ENCODE peak calls at places on chromosomes 6 and 20, in seven cellular contexts. G is GM23338; T is endothelial cell of umbilical vein; N is caudate nucleus; R is CD8-positive, alpha-beta memory T cell; Q is mammary epithelial cell; B is IMR-90. A is an unnamed sample.

GRCh38 chr20:20915855-20916254 is 190.3 kb downstream of the LINC00237 start:
- DNase-seq in T (no peak), R (no peak), N (no peak), Q (peak), G (no peak), B (no peak), A (no peak)

GRCh38 chr6:158663465-158664167 is 13.8 kb downstream of the SYTL3 start:
- DNase-seq in R (no peak), N (no peak), G (peak), T (no peak), Q (no peak), B (no peak), A (no peak)

GRCh38 chr6:163572612-163573011 is 158.1 kb downstream of the QKI start:
- DNase-seq in R (no peak), N (no peak), B (peak), G (peak), Q (no peak), T (peak), A (no peak)

GRCh38 chr6:56890683-56891429 is 64.1 kb upstream of the BEND6 start:
- DNase-seq in T (peak), R (no peak), Q (peak), N (no peak), G (no peak), B (peak), A (no peak)

GRCh38 chr6:169850746-169851145 is 99.3 kb downstream of the ERMARD start:
- DNase-seq in B (no peak), G (no peak), N (no peak), T (no peak), R (no peak), Q (no peak), A (no peak)

GRCh38 chr20:51797357-51798025 is 4.8 kb downstream of the SALL4 start:
- DNase-seq in T (no peak), N (no peak), R (no peak), G (peak), Q (no peak), B (peak), A (no peak)

GRCh38 chr6:125393449-125393858 is 91.7 kb upstream of the HDDC2 start:
- DNase-seq in T (no peak), G (no peak), R (no peak), N (no peak), B (no peak), Q (no peak), A (no peak)

GRCh38 chr6:167229586-167229985 is 61.5 kb upstream of the UNC93A start:
- DNase-seq in G (no peak), B (no peak), Q (no peak), R (no peak), T (no peak), N (no peak), A (no peak)

GRCh38 chr6:89032599-89032998 is 48.0 kb upstream of the PNRC1 start:
- DNase-seq in R (no peak), G (no peak), T (no peak), N (no peak), B (no peak), Q (no peak), A (no peak)

GRCh38 chr6:43125119-43125518 is 46.0 kb upstream of the SRF start:
- DNase-seq in G (no peak), R (no peak), N (no peak), T (no peak), Q (no peak), B (peak), A (no peak)

GRCh38 chr6:148440877-148441453 is 98.3 kb downstream of the SASH1 start:
- DNase-seq in G (peak), N (no peak), Q (peak), R (no peak), B (peak), T (peak), A (peak)

GRCh38 chr6:11748591-11748990 is 30.0 kb downstream of the ADTRP start:
- DNase-seq in Q (no peak), T (no peak), N (no peak), B (no peak), R (no peak), G (no peak), A (no peak)

GRCh38 chr20:1144401-1145172 is 26.2 kb downstream of the PSMF1 start:
- DNase-seq in T (no peak), Q (no peak), R (no peak), B (no peak), G (no peak), N (no peak), A (no peak)

GRCh38 chr6:105359419-105360366 is 43.2 kb downstream of the PREP start:
- DNase-seq in G (no peak), Q (peak), T (peak), B (peak), R (no peak), N (no peak), A (peak)

GRCh38 chr6:120405947-120406346 is 928.3 kb downstream of the TBC1D32 start:
- DNase-seq in G (peak), Q (no peak), T (no peak), B (no peak), R (no peak), N (no peak), A (no peak)

GRCh38 chr6:53044071-53044470 is 21.1 kb upstream of the FBXO9 start:
- DNase-seq in G (peak), N (no peak), Q (no peak), R (no peak), T (no peak), B (peak), A (no peak)

GRCh38 chr20:20837574-20838021 is 125.2 kb upstream of the RALGAPA2 start:
- DNase-seq in N (peak), G (peak), R (peak), Q (no peak), B (peak), T (peak), A (no peak)

GRCh38 chr20:64077876-64078551 is 1.3 kb downstream of the RGS19 start:
- DNase-seq in G (peak), R (peak), B (no peak), Q (no peak), T (no peak), N (no peak), A (no peak)

GRCh38 chr6:42154461-42155209 is 12.2 kb upstream of the C6orf132 start:
- DNase-seq in B (no peak), N (no peak), R (no peak), Q (no peak), G (no peak), T (no peak), A (no peak)

GRCh38 chr20:57996465-57996864 is 232.0 kb downstream of the ANKRD60 start:
- DNase-seq in R (no peak), G (no peak), Q (no peak), B (no peak), T (no peak), N (no peak), A (peak)

GRCh38 chr6:116971959-116972358 is 94.9 kb downstream of the RFX6 start:
- DNase-seq in B (peak), Q (peak), R (no peak), G (peak), T (peak), N (no peak), A (no peak)

GRCh38 chr6:103516336-103516735 is 1343.4 kb downstream of the HACE1 start:
- DNase-seq in G (no peak), T (no peak), B (no peak), R (no peak), N (no peak), Q (no peak), A (no peak)

GRCh38 chr20:53739799-53740785 is 146.5 kb upstream of the ZNF217 start:
- DNase-seq in B (peak), N (no peak), R (no peak), Q (peak), T (no peak), G (no peak), A (no peak)

GRCh38 chr6:89612121-89612520 is 26.4 kb downstream of the LYRM2 start:
- DNase-seq in Q (no peak), R (no peak), G (peak), T (no peak), B (no peak), N (no peak), A (no peak)

GRCh38 chr20:5710551-5710950 is 39.6 kb upstream of the SHLD1 start:
- DNase-seq in G (no peak), Q (no peak), N (no peak), B (no peak), R (no peak), T (no peak), A (no peak)

GRCh38 chr6:7765575-7766325 is 39.9 kb downstream of the BMP6 start:
- DNase-seq in N (no peak), T (no peak), R (no peak), B (peak), G (no peak), Q (no peak), A (no peak)

GRCh38 chr6:143772110-143772509 is 71.0 kb upstream of the LTV1 start:
- DNase-seq in G (no peak), T (no peak), B (no peak), Q (no peak), R (no peak), N (no peak), A (no peak)

DNA sequence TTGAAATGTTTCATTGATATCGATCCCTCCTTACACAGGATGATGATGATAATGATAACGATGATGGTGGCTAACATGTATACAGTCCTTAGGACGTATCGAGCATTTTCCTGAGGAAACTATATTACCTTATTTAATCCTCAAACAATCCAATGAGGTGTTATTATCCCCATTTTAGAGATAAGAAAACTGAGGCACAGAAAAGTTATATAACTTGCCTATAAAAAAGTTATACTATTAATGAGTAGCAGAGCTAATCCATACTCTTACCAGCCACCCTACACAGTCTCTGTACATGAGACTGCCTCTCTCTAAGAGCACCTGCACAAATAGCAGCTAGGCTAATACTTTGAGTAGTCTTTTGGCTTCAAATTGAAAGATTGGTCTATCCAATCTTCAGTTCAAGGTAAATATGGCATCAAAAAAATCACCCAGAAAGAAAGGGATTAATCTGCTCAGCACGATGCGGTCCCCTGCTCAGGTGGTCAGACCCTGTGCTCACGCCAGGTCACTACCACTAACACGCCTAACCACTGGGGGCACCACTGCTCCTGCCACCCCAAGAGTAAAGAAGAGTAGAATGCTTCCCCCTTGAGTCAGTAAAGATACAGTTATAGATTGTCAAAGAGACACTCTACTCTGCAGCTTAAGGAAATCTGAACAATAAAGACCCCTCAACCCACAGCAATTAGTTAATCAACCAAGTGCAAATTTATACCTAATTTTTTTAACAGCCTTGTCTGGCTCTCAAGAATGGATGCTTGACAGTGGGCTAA is 15.0 kb downstream of the GABBR1 start:
- DNase-seq in B (no peak), G (peak), Q (no peak), R (no peak), N (no peak), T (no peak), A (no peak)
- H3K27ac ChIP-seq in B (no peak), G (peak), Q (no peak), R (no peak), N (no peak), T (no peak), A (no peak)

DNA sequence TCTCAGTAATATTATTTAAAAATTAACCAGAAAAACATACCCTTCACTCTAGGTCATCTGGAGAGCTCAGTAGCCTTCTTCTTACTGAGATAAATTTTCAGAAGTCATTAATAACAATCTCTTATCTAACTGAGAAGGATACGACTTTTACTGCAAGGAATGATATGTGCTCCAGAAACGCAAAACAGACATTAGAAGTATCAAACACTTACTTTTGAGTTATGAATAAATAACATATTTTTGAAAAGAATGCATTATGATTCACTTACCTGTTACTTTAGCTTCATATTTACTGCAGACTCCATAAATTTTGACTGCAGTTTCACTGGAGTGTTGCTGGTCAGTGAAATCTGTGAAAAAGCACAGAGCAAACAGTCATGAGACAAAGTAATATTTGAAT is 668.7 kb upstream of the NRSN1 start:
- DNase-seq in B (no peak), Q (no peak), R (no peak), T (no peak), N (no peak), G (no peak), A (no peak)
- H3K27ac ChIP-seq in B (no peak), Q (no peak), R (no peak), T (no peak), N (no peak), G (no peak), A (no peak)

GRCh38 chr6:131831392-131831791 is 23.6 kb downstream of the ENPP1 start:
- DNase-seq in T (peak), R (no peak), Q (no peak), N (no peak), B (peak), G (no peak), A (no peak)

GRCh38 chr6:131828080-131828479 is 20.3 kb downstream of the ENPP1 start:
- DNase-seq in Q (no peak), G (no peak), B (peak), N (no peak), R (no peak), T (no peak), A (no peak)

GRCh38 chr6:131828946-131829345 is 21.1 kb downstream of the ENPP1 start:
- DNase-seq in T (no peak), R (no peak), N (no peak), Q (no peak), G (no peak), B (no peak), A (no peak)

GRCh38 chr6:131832363-131832762 is 24.5 kb downstream of the ENPP1 start:
- DNase-seq in N (no peak), T (no peak), R (no peak), Q (no peak), G (no peak), B (no peak), A (no peak)

GRCh38 chr6:131831886-131832285 is 24.1 kb downstream of the ENPP1 start:
- DNase-seq in T (no peak), G (no peak), N (no peak), R (no peak), B (no peak), Q (no peak), A (no peak)
- H3K27ac ChIP-seq in T (no peak), G (no peak), N (no peak), R (no peak), B (no peak), Q (no peak), A (no peak)

GRCh38 chr20:62728028-62728780 is 19.6 kb downstream of the NTSR1 start:
- DNase-seq in R (no peak), B (no peak), T (no peak), N (no peak), G (no peak), Q (no peak), A (no peak)

GRCh38 chr20:62726716-62727583 is 18.3 kb downstream of the NTSR1 start:
- DNase-seq in G (no peak), B (no peak), N (no peak), T (no peak), Q (no peak), R (no peak), A (no peak)

GRCh38 chr20:62726276-62726675 is 17.6 kb downstream of the NTSR1 start:
- DNase-seq in Q (no peak), B (no peak), N (no peak), R (no peak), T (no peak), G (no peak), A (no peak)

GRCh38 chr20:62728781-62729300 is 20.2 kb downstream of the NTSR1 start:
- DNase-seq in B (no peak), Q (no peak), G (no peak), T (no peak), R (no peak), N (no peak), A (no peak)

GRCh38 chr20:62727584-62728027 is 19.0 kb downstream of the NTSR1 start:
- DNase-seq in N (no peak), R (no peak), G (no peak), T (no peak), Q (no peak), B (no peak), A (no peak)
- H3K27ac ChIP-seq in N (no peak), R (no peak), G (no peak), T (no peak), Q (no peak), B (no peak), A (no peak)

GRCh38 chr6:137983269-137983668 is 116.2 kb downstream of the TNFAIP3 start:
- DNase-seq in N (no peak), G (no peak), R (no peak), Q (no peak), B (no peak), T (no peak), A (no peak)
- H3K27ac ChIP-seq in N (no peak), G (no peak), R (no peak), Q (no peak), B (no peak), T (no peak), A (no peak)

GRCh38 chr20:35901678-35902544 is 52.4 kb downstream of the SCAND1 start:
- DNase-seq in Q (peak), T (peak), R (no peak), N (no peak), G (no peak), B (peak), A (peak)
- H3K27ac ChIP-seq in Q (peak), T (peak), R (peak), N (no peak), G (no peak), B (peak), A (peak)

DNA sequence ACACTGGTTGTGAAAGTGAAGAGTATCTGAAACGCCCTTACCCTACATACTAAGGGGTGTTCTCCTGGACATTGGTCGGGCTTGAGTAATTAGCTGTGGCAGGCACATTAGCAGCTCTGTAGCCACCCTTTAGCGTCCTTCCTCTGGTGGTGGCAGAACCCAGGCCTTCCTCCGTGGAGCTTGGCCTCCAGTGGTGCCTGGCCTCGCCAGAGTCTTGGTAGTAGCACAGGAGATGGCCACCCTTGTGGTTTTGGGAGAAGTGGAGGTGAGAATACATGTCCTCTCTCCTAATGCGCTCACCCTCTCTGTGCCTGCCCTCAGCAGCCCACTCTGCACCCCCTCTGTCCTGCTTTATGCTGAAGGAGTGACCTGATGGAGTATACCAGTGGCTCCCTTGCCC is 17.6 kb upstream of the UQCC2 start:
- DNase-seq in G (no peak), N (no peak), R (no peak), B (no peak), T (no peak), Q (no peak), A (no peak)
- H3K27ac ChIP-seq in G (no peak), N (no peak), R (no peak), B (no peak), T (no peak), Q (no peak), A (no peak)

GRCh38 chr6:3351105-3351676 is 92.4 kb downstream of the PSMG4 start:
- DNase-seq in R (no peak), Q (no peak), N (peak), B (no peak), G (no peak), T (peak), A (no peak)
- H3K27ac ChIP-seq in R (no peak), Q (no peak), N (peak), B (no peak), G (no peak), T (no peak), A (no peak)

GRCh38 chr6:136761227-136761922 is 30.9 kb downstream of the MAP3K5 start:
- DNase-seq in N (no peak), G (no peak), T (peak), B (peak), R (no peak), Q (no peak), A (no peak)
- H3K27ac ChIP-seq in N (peak), G (no peak), T (no peak), B (peak), R (no peak), Q (no peak), A (no peak)

DNA sequence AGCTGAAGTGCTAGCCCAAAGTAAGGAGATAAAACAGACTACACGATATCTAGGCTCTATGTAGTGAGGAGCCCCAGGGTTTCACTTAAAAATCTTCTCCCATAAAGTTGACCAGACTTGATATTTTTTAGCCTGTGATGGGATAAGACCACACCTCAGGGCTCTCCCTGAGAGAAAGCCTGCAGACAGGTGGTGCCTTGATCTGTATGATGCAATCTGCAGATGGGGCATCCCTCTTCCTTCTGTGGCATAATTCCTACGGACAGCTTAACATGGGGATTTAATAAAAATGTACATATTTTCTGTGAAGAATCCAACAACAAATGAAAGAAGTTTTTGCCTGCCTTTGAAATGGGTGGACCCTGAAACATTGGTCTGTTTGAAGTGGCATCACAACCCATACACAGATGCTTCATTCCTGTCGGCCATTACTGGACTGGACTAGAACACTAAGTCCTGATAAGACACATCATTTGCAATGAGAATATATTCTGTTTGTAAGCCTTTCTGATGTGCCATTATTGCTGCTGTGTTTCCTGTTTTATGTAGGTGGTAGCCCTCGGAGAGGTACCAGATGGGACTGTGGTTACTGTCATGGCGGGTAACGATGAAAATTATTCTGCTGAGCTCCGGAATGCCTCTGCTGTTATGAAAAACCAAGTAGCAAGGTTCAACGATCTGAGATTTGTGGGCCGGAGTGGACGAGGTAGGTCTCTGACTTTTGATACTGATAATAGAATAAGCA is 53.8 kb upstream of the SUPT3H start:
- DNase-seq in G (no peak), T (no peak), R (no peak), B (no peak), Q (no peak), N (no peak), A (no peak)
- H3K27ac ChIP-seq in G (no peak), T (no peak), R (no peak), B (no peak), Q (no peak), N (no peak), A (no peak)

A was measured in epithelial cell of prostate.